ENCODE peak calls at places on chromosomes 2 and 18, in eight cellular contexts. X is body of pancreas, L is fibroblast of lung, I is Peyer's patch, C is endodermal cell, F is esophagus muscularis mucosa, J is A549, B is HAP-1. R is an unnamed sample.

GRCh38 chr2:188291142-188291616 is 495 bp upstream of the GULP1 start:
- DNase-seq in X (peak), L (peak), I (no peak), C (peak), F (no peak), J (peak), B (peak), R (peak)

GRCh38 chr2:96116879-96117533 is 635 bp upstream of the ADRA2B start:
- DNase-seq in X (peak), L (no peak), I (peak), C (peak), F (no peak), J (peak), B (peak), R (peak)

GRCh38 chr18:3342628-3343027 is 80.7 kb downstream of the MYL12B start:
- DNase-seq in X (no peak), L (no peak), I (no peak), C (no peak), F (no peak), J (no peak), B (no peak), R (no peak)

GRCh38 chr2:217710218-217710565 is 292.6 kb downstream of the TNS1 start:
- DNase-seq in X (no peak), L (peak), I (no peak), C (no peak), F (no peak), J (no peak), B (no peak), R (no peak)

GRCh38 chr2:158313734-158314133 is 142.8 kb downstream of the CCDC148 start:
- DNase-seq in X (no peak), L (no peak), I (no peak), C (no peak), F (no peak), J (no peak), B (no peak), R (no peak)

GRCh38 chr18:44423826-44424225 is 256.9 kb upstream of the SETBP1 start:
- DNase-seq in X (no peak), L (no peak), I (no peak), C (peak), F (no peak), J (no peak), B (no peak), R (no peak)

GRCh38 chr2:152386266-152386665 is 51.3 kb downstream of the FMNL2 start:
- DNase-seq in X (no peak), L (no peak), I (no peak), C (no peak), F (no peak), J (no peak), B (no peak), R (no peak)

GRCh38 chr2:60459896-60460295 is 93.6 kb downstream of the BCL11A start:
- DNase-seq in X (no peak), L (no peak), I (no peak), C (no peak), F (no peak), J (no peak), B (no peak), R (no peak)

GRCh38 chr2:113181491-113182051 is 7.8 kb downstream of the PSD4 start:
- DNase-seq in X (peak), L (no peak), I (no peak), C (no peak), F (no peak), J (no peak), B (no peak), R (no peak)

GRCh38 chr2:20706217-20706616 is 39.3 kb downstream of the GDF7 start:
- DNase-seq in X (no peak), L (no peak), I (no peak), C (no peak), F (no peak), J (no peak), B (no peak), R (no peak)

GRCh38 chr2:173716458-173717052 is 248.6 kb downstream of the SP3 start:
- DNase-seq in X (no peak), L (peak), I (no peak), C (no peak), F (no peak), J (peak), B (no peak), R (no peak)

GRCh38 chr2:188850786-188851185 is 123.4 kb upstream of the COL3A1 start:
- DNase-seq in X (no peak), L (peak), I (no peak), C (no peak), F (no peak), J (no peak), B (no peak), R (no peak)

GRCh38 chr2:113700186-113700841 is 56.1 kb downstream of the SLC35F5 start:
- DNase-seq in X (no peak), L (no peak), I (peak), C (peak), F (no peak), J (no peak), B (peak), R (peak)

DNA sequence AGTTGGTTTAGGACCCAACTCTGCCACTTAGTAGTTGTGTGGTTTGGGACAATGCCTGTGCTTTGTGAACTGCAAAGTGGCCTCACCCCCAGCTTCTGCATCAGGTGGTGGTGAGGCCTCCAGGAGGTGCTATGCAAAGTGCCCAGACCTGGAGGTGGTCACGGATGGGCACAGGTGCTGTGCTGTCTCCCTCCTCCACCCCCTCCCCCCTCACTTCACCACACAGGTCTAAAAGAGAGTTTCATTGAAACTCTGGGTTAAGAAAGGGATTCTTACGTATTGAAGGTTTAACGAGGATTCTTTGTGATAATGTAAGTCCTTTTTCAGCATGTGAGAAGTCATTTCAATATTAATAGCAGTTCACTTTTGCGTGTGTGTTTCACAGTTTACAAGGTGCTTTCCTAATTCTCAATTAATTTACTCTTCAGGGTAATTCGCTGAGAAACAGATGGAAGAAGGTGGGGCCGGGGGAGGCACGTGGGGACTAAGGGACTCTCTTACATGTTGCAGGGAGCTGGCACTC is 369.9 kb downstream of the LPIN1 start:
- DNase-seq in X (no peak), L (no peak), I (peak), C (no peak), F (no peak), J (no peak), B (peak), R (no peak)
- H3K4me3 ChIP-seq in X (no peak), L (no peak), I (no peak), C (no peak), F (no peak), J (no peak), B (no peak), R (no peak)

DNA sequence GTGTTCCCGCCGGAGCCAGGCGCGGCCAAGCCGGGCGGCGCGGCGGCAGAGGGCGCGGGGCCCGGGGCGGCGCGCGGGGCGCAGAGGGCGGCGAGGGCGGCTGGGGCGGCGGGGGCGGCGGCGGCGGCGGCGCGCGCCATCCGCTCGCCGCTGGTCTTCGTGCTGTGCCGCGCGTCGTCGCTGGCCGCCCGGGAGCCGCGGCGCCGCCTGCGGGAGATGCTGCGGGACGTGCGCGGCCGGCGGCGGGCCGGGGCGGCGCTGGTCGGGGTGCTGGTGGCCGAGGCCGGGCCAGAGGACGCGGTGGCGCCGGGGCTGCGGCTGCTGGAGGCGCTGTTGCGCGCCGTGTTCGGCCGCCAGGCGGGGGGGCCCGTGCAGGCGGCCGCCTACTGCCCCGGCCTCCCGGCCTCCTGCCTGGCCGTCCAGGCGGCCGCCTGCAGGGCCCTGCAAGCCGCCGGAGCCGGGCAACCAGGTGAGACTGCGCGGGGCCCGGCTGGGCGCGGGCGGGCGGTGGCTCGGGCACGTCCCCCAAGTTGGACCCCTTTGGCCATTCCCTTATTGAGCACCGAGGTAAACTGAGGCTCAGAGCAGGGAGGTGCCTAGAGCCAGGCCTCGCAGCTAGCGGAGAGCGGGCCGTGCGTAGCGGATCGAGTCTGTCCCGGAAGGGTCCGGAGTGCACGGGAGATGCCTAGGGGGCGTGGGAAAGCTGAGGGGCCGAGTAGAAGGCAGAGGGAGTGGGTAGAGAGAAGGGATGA is 584 bp downstream of the C2orf72 start:
- DNase-seq in X (peak), L (no peak), I (no peak), C (peak), F (no peak), J (peak), B (peak), R (no peak)
- H3K4me3 ChIP-seq in X (no peak), L (no peak), I (peak), C (peak), F (peak), J (peak), B (peak), R (no peak)

DNA sequence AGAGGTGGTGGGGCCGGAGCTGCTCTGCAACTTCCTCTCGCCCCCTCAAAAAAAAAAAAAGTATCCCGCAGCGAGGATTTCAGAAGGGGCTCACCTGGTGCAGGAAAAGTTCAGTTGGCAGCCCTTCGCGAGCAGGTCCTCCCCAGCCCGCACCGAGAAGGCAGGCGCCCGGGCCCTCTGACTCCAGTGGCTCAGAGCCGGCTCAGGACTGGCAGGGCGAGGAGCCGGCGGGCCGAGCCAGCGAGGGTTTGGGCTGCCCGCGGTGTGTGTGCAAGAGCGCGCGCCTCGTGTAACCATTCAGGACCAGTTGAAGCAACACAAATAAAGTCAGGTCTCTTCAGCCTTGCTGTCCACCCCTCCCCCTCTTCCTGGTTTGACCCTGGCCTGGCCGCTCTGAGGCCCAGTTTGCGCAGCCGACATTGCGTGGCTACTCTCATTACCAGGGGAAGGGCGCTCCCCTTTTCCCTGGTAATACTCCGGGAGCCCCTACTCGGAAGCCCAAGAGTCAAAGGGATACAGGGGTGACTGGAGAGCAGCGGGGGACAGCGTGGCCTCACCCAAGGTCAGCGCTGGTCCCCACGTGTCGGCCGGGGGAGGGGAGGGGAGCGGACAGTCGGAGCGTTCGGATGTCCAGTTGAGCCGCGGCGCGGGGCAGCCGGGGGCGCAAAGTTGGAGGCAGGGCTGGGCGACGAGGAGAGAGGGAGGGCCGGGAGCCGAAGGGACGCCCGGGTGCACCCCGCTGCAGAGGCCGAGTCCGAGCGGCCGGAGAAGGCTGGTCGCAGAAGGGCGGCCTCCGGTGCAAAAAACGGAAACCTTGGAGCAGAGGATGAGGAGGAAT is 12.3 kb downstream of the EN1 start:
- DNase-seq in X (no peak), L (no peak), I (no peak), C (peak), F (no peak), J (no peak), B (no peak), R (no peak)
- H3K4me3 ChIP-seq in X (no peak), L (no peak), I (peak), C (peak), F (peak), J (peak), B (no peak), R (peak)

GRCh38 chr2:24917731-24918325 is 2.2 kb downstream of the ADCY3 start:
- DNase-seq in X (no peak), L (no peak), I (no peak), C (no peak), F (no peak), J (no peak), B (no peak), R (no peak)
- H3K4me3 ChIP-seq in X (no peak), L (no peak), I (no peak), C (no peak), F (peak), J (no peak), B (peak), R (no peak)

GRCh38 chr2:11612553-11613215 is 57.3 kb downstream of the NTSR2 start:
- DNase-seq in X (no peak), L (no peak), I (no peak), C (no peak), F (no peak), J (no peak), B (no peak), R (no peak)
- H3K4me3 ChIP-seq in X (no peak), L (no peak), I (no peak), C (no peak), F (no peak), J (no peak), B (no peak), R (no peak)

R was measured in cardiac fibroblast.